ENCODE peak calls at places on chromosome 14, in five cellular contexts. One of them, this sample, is unnamed.

GRCh38 chr14:34699873-34700621 is 14.3 kb downstream of the CFL2 start:
- DNase-seq in anterior cingulate cortex: no peak
- DNase-seq in naive thymus-derived CD8-positive, alpha-beta T cell: no peak
- DNase-seq in NCI-H524: peak; percentile 97
- DNase-seq in AG08396: peak; percentile 59
- DNase-seq in this sample: no peak

GRCh38 chr14:96501383-96501745 is 818 bp upstream of the PAPOLA start:
- DNase-seq in anterior cingulate cortex: no peak
- DNase-seq in naive thymus-derived CD8-positive, alpha-beta T cell: no peak
- DNase-seq in AG08396: peak; percentile 4
- DNase-seq in NCI-H524: no peak
- DNase-seq in this sample: no peak

GRCh38 chr14:79306546-79306945 is 904.8 kb downstream of the DIO2 start:
- DNase-seq in anterior cingulate cortex: no peak
- DNase-seq in AG08396: no peak
- DNase-seq in naive thymus-derived CD8-positive, alpha-beta T cell: no peak
- DNase-seq in NCI-H524: no peak
- DNase-seq in this sample: no peak

GRCh38 chr14:67837011-67837624 is 17.5 kb downstream of the RAD51B start:
- DNase-seq in NCI-H524: peak; percentile 78
- DNase-seq in anterior cingulate cortex: no peak
- DNase-seq in naive thymus-derived CD8-positive, alpha-beta T cell: peak; percentile 48
- DNase-seq in AG08396: no peak
- DNase-seq in this sample: peak; percentile 34

GRCh38 chr14:57732886-57733285 is 133.0 kb downstream of the SLC35F4 start:
- DNase-seq in naive thymus-derived CD8-positive, alpha-beta T cell: no peak
- DNase-seq in NCI-H524: no peak
- DNase-seq in anterior cingulate cortex: peak; percentile 1
- DNase-seq in AG08396: no peak
- DNase-seq in this sample: no peak

GRCh38 chr14:104865069-104865630 is at the start of gene CEP170B:
- DNase-seq in AG08396: peak; percentile 96
- DNase-seq in NCI-H524: no peak
- DNase-seq in anterior cingulate cortex: peak; percentile 48
- DNase-seq in naive thymus-derived CD8-positive, alpha-beta T cell: peak; percentile 49
- DNase-seq in this sample: peak; percentile 12

GRCh38 chr14:32258574-32258973 is 55.5 kb upstream of the RNU6-8 start:
- DNase-seq in naive thymus-derived CD8-positive, alpha-beta T cell: no peak
- DNase-seq in AG08396: no peak
- DNase-seq in anterior cingulate cortex: no peak
- DNase-seq in NCI-H524: no peak
- DNase-seq in this sample: no peak

GRCh38 chr14:74577247-74577947 is 34.6 kb downstream of the LTBP2 start:
- DNase-seq in naive thymus-derived CD8-positive, alpha-beta T cell: no peak
- DNase-seq in AG08396: no peak
- DNase-seq in anterior cingulate cortex: no peak
- DNase-seq in NCI-H524: no peak
- DNase-seq in this sample: no peak

GRCh38 chr14:78921856-78922255 is 751.7 kb downstream of the NRXN3 start:
- DNase-seq in anterior cingulate cortex: no peak
- DNase-seq in naive thymus-derived CD8-positive, alpha-beta T cell: no peak
- DNase-seq in AG08396: no peak
- DNase-seq in NCI-H524: no peak
- DNase-seq in this sample: no peak

GRCh38 chr14:59463773-59464650 is 1.2 kb downstream of the GPR135 start:
- DNase-seq in AG08396: no peak
- DNase-seq in naive thymus-derived CD8-positive, alpha-beta T cell: no peak
- DNase-seq in anterior cingulate cortex: peak; percentile 35
- DNase-seq in NCI-H524: no peak
- DNase-seq in this sample: no peak

GRCh38 chr14:51604078-51604477 is 47.6 kb upstream of the FRMD6 start:
- DNase-seq in anterior cingulate cortex: no peak
- DNase-seq in naive thymus-derived CD8-positive, alpha-beta T cell: no peak
- DNase-seq in AG08396: peak; percentile 37
- DNase-seq in NCI-H524: no peak
- DNase-seq in this sample: no peak

GRCh38 chr14:65972346-65972745 is 513.8 kb upstream of the CCDC196 start:
- DNase-seq in anterior cingulate cortex: no peak
- DNase-seq in naive thymus-derived CD8-positive, alpha-beta T cell: no peak
- DNase-seq in AG08396: no peak
- DNase-seq in NCI-H524: no peak
- DNase-seq in this sample: no peak

GRCh38 chr14:39034481-39035296 is 68.3 kb downstream of the SEC23A start:
- DNase-seq in NCI-H524: peak; percentile 79
- DNase-seq in AG08396: no peak
- DNase-seq in anterior cingulate cortex: peak; percentile 10
- DNase-seq in naive thymus-derived CD8-positive, alpha-beta T cell: no peak
- DNase-seq in this sample: no peak

GRCh38 chr14:75649337-75649736 is 11.3 kb downstream of the ERG28 start:
- DNase-seq in NCI-H524: no peak
- DNase-seq in AG08396: no peak
- DNase-seq in naive thymus-derived CD8-positive, alpha-beta T cell: no peak
- DNase-seq in anterior cingulate cortex: no peak
- DNase-seq in this sample: no peak

This sample was measured in effector CD8-positive, alpha-beta T cell.